ENCODE peak calls at places on chromosomes 3 and 15, in four cellular contexts. X is breast epithelium, A is transverse colon, C is HCT116. D is an unnamed sample.

GRCh38 chr3:183328823-183329222 is 75.8 kb downstream of the B3GNT5 start:
- DNase-seq in X (no peak), A (no peak), C (no peak), D (no peak)

GRCh38 chr3:72756900-72757299 is 91.3 kb downstream of the SHQ1 start:
- DNase-seq in X (no peak), A (no peak), C (no peak), D (peak)

GRCh38 chr3:81022339-81022738 is 739.1 kb downstream of the GBE1 start:
- DNase-seq in X (no peak), A (no peak), C (no peak), D (no peak)

GRCh38 chr3:135837977-135838636 is 127.4 kb upstream of the PPP2R3A start:
- DNase-seq in X (no peak), A (peak), C (no peak), D (no peak)

GRCh38 chr3:171261487-171261886 is 198.7 kb downstream of the TNIK start:
- DNase-seq in X (no peak), A (peak), C (peak), D (no peak)

GRCh38 chr15:72353266-72353665 is 22.5 kb downstream of the HEXA start:
- DNase-seq in X (no peak), A (no peak), C (no peak), D (no peak)

GRCh38 chr3:142925140-142925539 is 36.3 kb upstream of the PCOLCE2 start:
- DNase-seq in X (no peak), A (no peak), C (no peak), D (no peak)

GRCh38 chr3:90145094-90145810 is 1037.8 kb downstream of the EPHA3 start:
- DNase-seq in X (no peak), A (no peak), C (no peak), D (no peak)

GRCh38 chr15:73573572-73573971 is 59.6 kb downstream of the NPTN start:
- DNase-seq in X (no peak), A (peak), C (no peak), D (no peak)

GRCh38 chr3:66336358-66336766 is 115.6 kb downstream of the SLC25A26 start:
- DNase-seq in X (no peak), A (no peak), C (no peak), D (no peak)

GRCh38 chr15:71577071-71577470 is 233.3 kb upstream of the NR2E3 start:
- DNase-seq in X (no peak), A (no peak), C (no peak), D (no peak)

GRCh38 chr3:3627104-3627503 is 172.1 kb upstream of the LRRN1 start:
- DNase-seq in X (no peak), A (no peak), C (no peak), D (no peak)

GRCh38 chr15:29319823-29320222 is 50.2 kb upstream of the NSMCE3 start:
- DNase-seq in X (no peak), A (no peak), C (no peak), D (no peak)

GRCh38 chr3:143063018-143063417 is 56.6 kb upstream of the CHST2 start:
- DNase-seq in X (no peak), A (no peak), C (no peak), D (no peak)

GRCh38 chr3:110210261-110210660 is 861.4 kb upstream of the NECTIN3 start:
- DNase-seq in X (no peak), A (no peak), C (no peak), D (no peak)

GRCh38 chr15:77870195-77871065 is 207.1 kb downstream of the TBC1D2B start:
- DNase-seq in X (peak), A (peak), C (peak), D (peak)

GRCh38 chr3:126524429-126524988 is 554 bp downstream of the CHST13 start:
- DNase-seq in X (no peak), A (peak), C (no peak), D (no peak)

GRCh38 chr3:28139967-28140634 is 101.3 kb upstream of the CMC1 start:
- DNase-seq in X (no peak), A (no peak), C (no peak), D (no peak)

GRCh38 chr3:127037423-127037841 is 54.5 kb downstream of the PLXNA1 start:
- DNase-seq in X (no peak), A (peak), C (no peak), D (no peak)

GRCh38 chr3:66486187-66486586 is 14.6 kb downstream of the LRIG1 start:
- DNase-seq in X (no peak), A (no peak), C (no peak), D (no peak)

GRCh38 chr15:41523097-41523496 is 9.5 kb upstream of the LTK start:
- DNase-seq in X (no peak), A (no peak), C (no peak), D (no peak)

GRCh38 chr3:119025390-119025789 is 9.3 kb downstream of the IGSF11 start:
- DNase-seq in X (no peak), A (no peak), C (no peak), D (no peak)

GRCh38 chr3:160088492-160089137 is 100.0 kb downstream of the IL12A start:
- DNase-seq in X (no peak), A (no peak), C (no peak), D (no peak)

GRCh38 chr3:10260211-10260701 is 12.0 kb downstream of the TATDN2 start:
- DNase-seq in X (no peak), A (no peak), C (no peak), D (no peak)

GRCh38 chr3:159996018-159996417 is 7.4 kb downstream of the IL12A start:
- DNase-seq in X (no peak), A (no peak), C (no peak), D (no peak)

GRCh38 chr15:63709365-63709764 is 112.2 kb downstream of the FBXL22 start:
- DNase-seq in X (no peak), A (no peak), C (no peak), D (no peak)

GRCh38 chr3:133512416-133513089 is 60.9 kb upstream of the CDV3 start:
- DNase-seq in X (no peak), A (no peak), C (no peak), D (no peak)

GRCh38 chr15:63888823-63889222 is 55.1 kb upstream of the HERC1 start:
- DNase-seq in X (no peak), A (no peak), C (no peak), D (no peak)

GRCh38 chr3:121718205-121718846 is 31.2 kb downstream of the GOLGB1 start:
- DNase-seq in X (no peak), A (no peak), C (no peak), D (no peak)

GRCh38 chr3:37898424-37898823 is 36.7 kb downstream of the CTDSPL start:
- DNase-seq in X (no peak), A (no peak), C (no peak), D (no peak)

GRCh38 chr3:21573291-21573690 is 177.7 kb downstream of the ZNF385D start:
- DNase-seq in X (no peak), A (no peak), C (no peak), D (no peak)

GRCh38 chr3:158983480-158983879 is 181.6 kb downstream of the MFSD1 start:
- DNase-seq in X (no peak), A (no peak), C (no peak), D (no peak)

GRCh38 chr3:8282541-8283165 is 219.0 kb upstream of the LMCD1 start:
- DNase-seq in X (no peak), A (no peak), C (no peak), D (no peak)

GRCh38 chr3:127170794-127171193 is 22.1 kb upstream of the PRR23E start:
- DNase-seq in X (peak), A (no peak), C (no peak), D (no peak)

GRCh38 chr15:92709064-92709463 is 53.5 kb upstream of the FAM174B start:
- DNase-seq in X (no peak), A (no peak), C (no peak), D (no peak)

GRCh38 chr15:52423852-52424251 is 104.8 kb downstream of the MYO5A start:
- DNase-seq in X (no peak), A (no peak), C (no peak), D (no peak)

GRCh38 chr3:197456271-197457091 is 99.3 kb downstream of the BDH1 start:
- DNase-seq in X (peak), A (peak), C (peak), D (peak)

GRCh38 chr3:28286595-28286994 is 45.2 kb downstream of the CMC1 start:
- DNase-seq in X (no peak), A (no peak), C (peak), D (no peak)

GRCh38 chr3:13262493-13263211 is 157.5 kb downstream of the NUP210 start:
- DNase-seq in X (no peak), A (no peak), C (no peak), D (no peak)

GRCh38 chr3:141368062-141368924 is at the start of gene ZBTB38:
- DNase-seq in X (peak), A (peak), C (peak), D (no peak)
- TF ChIP-seq POLR2AphosphoS5 in X (peak), A (no peak), C (peak), D (no peak)

GRCh38 chr15:58442122-58442521 is 10.3 kb downstream of the LIPC start:
- DNase-seq in X (no peak), A (no peak), C (no peak), D (no peak)

GRCh38 chr15:58440922-58441321 is 9.1 kb downstream of the LIPC start:
- DNase-seq in X (no peak), A (peak), C (peak), D (no peak)

GRCh38 chr15:58438956-58439355 is 7.2 kb downstream of the LIPC start:
- DNase-seq in X (peak), A (peak), C (peak), D (no peak)

GRCh38 chr15:58441376-58442070 is 9.7 kb downstream of the LIPC start:
- DNase-seq in X (no peak), A (no peak), C (no peak), D (no peak)

DNA sequence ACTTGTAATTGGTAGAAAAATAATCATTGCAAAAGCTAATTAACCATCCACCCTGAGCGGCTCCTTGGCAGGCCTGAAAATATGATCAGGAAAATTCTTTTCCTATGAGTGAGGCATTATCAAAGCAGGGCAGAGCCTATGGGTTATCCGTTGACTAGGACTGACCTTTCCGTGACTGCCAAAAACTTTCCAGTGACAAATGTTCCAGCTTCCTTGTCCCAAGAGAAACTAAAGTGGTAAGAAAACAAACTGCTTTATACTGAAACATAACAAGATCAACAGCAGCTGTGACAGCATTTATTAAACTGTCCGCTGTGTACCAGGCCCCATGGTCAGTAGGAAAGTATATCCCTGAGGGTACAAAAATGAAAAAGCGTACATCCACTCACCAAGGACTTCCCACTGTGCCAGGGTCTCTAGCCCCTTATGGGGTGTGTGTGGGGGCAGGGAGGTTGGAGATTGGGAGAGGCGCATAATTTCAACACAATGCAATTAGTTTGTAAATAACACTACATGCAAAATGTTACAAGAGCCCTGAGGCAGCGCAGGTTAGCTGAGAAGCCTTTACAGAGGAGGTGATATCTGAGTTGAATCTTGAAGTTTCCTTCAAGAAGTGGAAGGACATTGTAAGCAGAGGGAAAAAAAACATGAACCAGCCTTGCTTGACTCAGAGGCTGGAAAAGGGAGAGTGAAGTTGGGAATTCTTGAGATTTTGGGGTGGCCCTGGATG is 8.6 kb downstream of the LIPC start:
- DNase-seq in X (no peak), A (no peak), C (peak), D (no peak)
- TF ChIP-seq POLR2AphosphoS5 in X (peak), A (no peak), C (no peak), D (no peak)

GRCh38 chr3:70985572-70985971 is 598.0 kb downstream of the FOXP1 start:
- DNase-seq in X (no peak), A (no peak), C (no peak), D (no peak)
- TF ChIP-seq POLR2AphosphoS5 in X (no peak), A (no peak), C (no peak), D (no peak)

DNA sequence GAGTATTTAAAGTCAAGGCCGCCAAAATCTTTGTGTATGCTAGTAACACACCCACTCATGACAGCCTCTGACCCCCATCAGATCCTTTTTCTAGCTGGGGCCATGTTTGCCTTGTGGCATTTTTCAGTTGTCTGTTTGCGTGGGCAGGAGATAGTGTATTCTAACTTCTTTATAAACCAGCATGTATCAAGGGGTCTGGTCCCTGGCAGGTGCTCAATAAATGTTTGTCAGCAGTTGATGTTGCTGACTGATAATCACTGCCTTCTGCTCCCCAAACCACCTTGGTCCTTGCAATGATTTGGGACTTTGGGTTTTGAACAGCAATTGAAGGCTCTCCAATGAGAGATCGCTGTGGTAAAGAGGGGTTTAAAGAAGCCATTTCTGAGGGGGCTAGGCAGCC is 19.2 kb downstream of the RARB start:
- DNase-seq in X (no peak), A (no peak), C (no peak), D (no peak)
- TF ChIP-seq POLR2AphosphoS5 in X (no peak), A (no peak), C (no peak), D (no peak)

DNA sequence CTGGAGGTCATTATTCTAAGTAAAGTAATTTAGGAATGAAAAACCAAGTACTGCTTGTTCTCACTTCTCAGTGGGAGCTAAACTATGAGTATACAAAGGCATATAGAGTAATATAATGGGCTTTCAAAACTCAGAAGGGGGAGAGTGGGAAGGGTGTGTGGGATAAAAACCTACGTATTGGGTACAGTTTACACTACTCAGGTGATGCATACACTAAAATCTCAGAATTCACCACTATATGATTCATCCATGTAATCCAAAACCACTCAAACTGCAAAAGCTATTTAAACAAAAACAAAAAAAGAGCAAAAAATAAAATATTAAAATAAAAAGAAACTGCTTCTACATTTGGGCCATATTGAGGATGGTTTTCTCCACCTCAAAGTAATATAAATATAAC is 623.3 kb downstream of the NSUN3 start:
- DNase-seq in X (no peak), A (no peak), C (no peak), D (no peak)
- TF ChIP-seq POLR2AphosphoS5 in X (no peak), A (no peak), C (no peak), D (no peak)

GRCh38 chr3:11624704-11625375 is 18.9 kb downstream of the VGLL4 start:
- DNase-seq in X (no peak), A (no peak), C (no peak), D (no peak)
- TF ChIP-seq POLR2AphosphoS5 in X (no peak), A (no peak), C (no peak), D (no peak)

DNA sequence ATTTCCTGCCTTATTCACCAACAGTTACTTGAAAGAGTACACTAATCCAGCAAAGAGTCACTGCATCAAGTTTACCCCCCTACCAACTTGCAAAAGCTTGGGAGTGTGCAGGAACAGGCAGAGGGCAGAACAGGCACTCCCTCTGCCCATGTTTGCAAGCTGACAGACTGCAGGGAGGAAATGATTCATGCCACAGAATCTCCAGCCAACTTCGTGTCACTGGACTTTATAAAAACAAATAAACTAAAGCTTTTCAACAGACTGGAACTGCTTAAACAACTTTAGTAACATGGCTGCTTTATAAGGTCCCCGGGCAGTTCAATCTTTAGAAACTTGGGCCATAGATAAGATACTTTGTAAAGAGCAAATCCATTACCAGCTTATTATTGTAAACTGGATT is 129.5 kb downstream of the THRB start:
- DNase-seq in X (peak), A (peak), C (peak), D (no peak)
- TF ChIP-seq POLR2AphosphoS5 in X (no peak), A (peak), C (peak), D (no peak)

GRCh38 chr3:61927332-61927731 is 366.0 kb downstream of the PTPRG start:
- DNase-seq in X (peak), A (peak), C (no peak), D (no peak)
- TF ChIP-seq POLR2AphosphoS5 in X (peak), A (no peak), C (no peak), D (no peak)